ENCODE peak calls at places on chromosomes 13 and 19, in four cellular contexts. One of them, this sample, is unnamed. For H3K27me3, the result is how much of the 10 kb centered on the place peaks cover.

GRCh38 chr13:21674271-21675009 is 3.6 kb downstream of the FGF9 start:
- DNase-seq in CD4-positive, alpha-beta T cell: peak
- DNase-seq in naive thymus-derived CD4-positive, alpha-beta T cell: no peak
- DNase-seq in upper lobe of right lung: peak
- DNase-seq in this sample: peak

GRCh38 chr13:73261739-73262216 is 203.0 kb downstream of the KLF5 start:
- DNase-seq in CD4-positive, alpha-beta T cell: no peak
- DNase-seq in naive thymus-derived CD4-positive, alpha-beta T cell: no peak
- DNase-seq in upper lobe of right lung: no peak
- DNase-seq in this sample: no peak

GRCh38 chr13:27117947-27118346 is 53.7 kb downstream of the USP12 start:
- DNase-seq in CD4-positive, alpha-beta T cell: no peak
- DNase-seq in naive thymus-derived CD4-positive, alpha-beta T cell: no peak
- DNase-seq in upper lobe of right lung: no peak
- DNase-seq in this sample: no peak

GRCh38 chr13:85223883-85224656 is 575.1 kb downstream of the SLITRK6 start:
- DNase-seq in CD4-positive, alpha-beta T cell: no peak
- DNase-seq in naive thymus-derived CD4-positive, alpha-beta T cell: no peak
- DNase-seq in upper lobe of right lung: no peak
- DNase-seq in this sample: no peak

GRCh38 chr13:27973956-27974662 is 5.0 kb upstream of the CDX2 start:
- DNase-seq in CD4-positive, alpha-beta T cell: no peak
- DNase-seq in naive thymus-derived CD4-positive, alpha-beta T cell: no peak
- DNase-seq in upper lobe of right lung: no peak
- DNase-seq in this sample: no peak

GRCh38 chr13:109105899-109106298 is 476.5 kb downstream of the MYO16 start:
- DNase-seq in CD4-positive, alpha-beta T cell: no peak
- DNase-seq in naive thymus-derived CD4-positive, alpha-beta T cell: no peak
- DNase-seq in upper lobe of right lung: no peak
- DNase-seq in this sample: no peak

GRCh38 chr13:44259045-44260042 is 114.3 kb upstream of the SERP2 start:
- DNase-seq in CD4-positive, alpha-beta T cell: peak
- DNase-seq in naive thymus-derived CD4-positive, alpha-beta T cell: peak
- DNase-seq in upper lobe of right lung: peak
- DNase-seq in this sample: peak

GRCh38 chr19:3176715-3177501 is 1.7 kb upstream of the S1PR4 start:
- DNase-seq in CD4-positive, alpha-beta T cell: peak
- DNase-seq in naive thymus-derived CD4-positive, alpha-beta T cell: peak
- DNase-seq in upper lobe of right lung: peak
- DNase-seq in this sample: peak

GRCh38 chr19:10961763-10962536 is 1.1 kb downstream of the SMARCA4 start:
- DNase-seq in CD4-positive, alpha-beta T cell: no peak
- DNase-seq in naive thymus-derived CD4-positive, alpha-beta T cell: no peak
- DNase-seq in upper lobe of right lung: no peak
- DNase-seq in this sample: peak

GRCh38 chr19:34489175-34489574 is 7.6 kb downstream of the WTIP start:
- DNase-seq in CD4-positive, alpha-beta T cell: no peak
- DNase-seq in naive thymus-derived CD4-positive, alpha-beta T cell: no peak
- DNase-seq in upper lobe of right lung: peak
- DNase-seq in this sample: no peak

GRCh38 chr13:97978661-97979450 is 25.4 kb downstream of the IPO5 start:
- DNase-seq in CD4-positive, alpha-beta T cell: no peak
- DNase-seq in naive thymus-derived CD4-positive, alpha-beta T cell: no peak
- DNase-seq in upper lobe of right lung: no peak
- DNase-seq in this sample: no peak

GRCh38 chr13:45472171-45472705 is 7.5 kb downstream of the COG3 start:
- DNase-seq in CD4-positive, alpha-beta T cell: no peak
- DNase-seq in naive thymus-derived CD4-positive, alpha-beta T cell: no peak
- DNase-seq in upper lobe of right lung: no peak
- DNase-seq in this sample: no peak

GRCh38 chr13:23656637-23657036 is 86.4 kb downstream of the TNFRSF19 start:
- DNase-seq in CD4-positive, alpha-beta T cell: no peak
- DNase-seq in naive thymus-derived CD4-positive, alpha-beta T cell: no peak
- DNase-seq in upper lobe of right lung: no peak
- DNase-seq in this sample: no peak

GRCh38 chr13:64130170-64130569 is 2714.5 kb upstream of the PCDH20 start:
- DNase-seq in CD4-positive, alpha-beta T cell: no peak
- DNase-seq in naive thymus-derived CD4-positive, alpha-beta T cell: no peak
- DNase-seq in upper lobe of right lung: no peak
- DNase-seq in this sample: no peak

GRCh38 chr13:43058836-43059235 is 35.5 kb downstream of the DNAJC15 start:
- DNase-seq in CD4-positive, alpha-beta T cell: no peak
- DNase-seq in naive thymus-derived CD4-positive, alpha-beta T cell: no peak
- DNase-seq in upper lobe of right lung: no peak
- DNase-seq in this sample: no peak
- H3K27ac ChIP-seq in CD4-positive, alpha-beta T cell: no peak
- H3K27ac ChIP-seq in naive thymus-derived CD4-positive, alpha-beta T cell: no peak
- H3K27ac ChIP-seq in upper lobe of right lung: no peak
- H3K27ac ChIP-seq in this sample: no peak

DNA sequence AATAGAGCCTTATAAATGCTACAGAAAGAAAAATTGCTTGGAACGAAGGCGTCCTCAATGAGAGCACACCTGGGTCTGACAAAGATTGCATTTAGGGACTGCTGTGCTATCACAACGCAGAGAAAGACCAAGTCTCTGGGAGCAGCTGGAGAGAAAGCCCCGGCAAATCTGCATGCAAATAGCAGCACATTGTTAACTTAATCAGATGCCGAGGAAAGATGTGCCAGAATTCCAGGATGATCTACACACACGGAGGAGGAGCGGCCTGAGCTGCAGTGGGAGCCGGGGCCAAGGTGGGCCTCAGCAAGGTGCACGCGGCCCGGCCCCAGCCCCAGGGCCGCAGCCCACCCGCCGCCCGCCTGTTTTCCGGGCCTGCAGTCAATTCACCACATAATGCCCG is 1.4 kb downstream of the ZNF536 start:
- DNase-seq in CD4-positive, alpha-beta T cell: no peak
- DNase-seq in naive thymus-derived CD4-positive, alpha-beta T cell: no peak
- DNase-seq in upper lobe of right lung: no peak
- DNase-seq in this sample: no peak
- H3K27me3 ChIP-seq in CD4-positive, alpha-beta T cell: under half
- H3K27me3 ChIP-seq in naive thymus-derived CD4-positive, alpha-beta T cell: under half
- H3K27me3 ChIP-seq in upper lobe of right lung: under half
- H3K27me3 ChIP-seq in this sample: under half

DNA sequence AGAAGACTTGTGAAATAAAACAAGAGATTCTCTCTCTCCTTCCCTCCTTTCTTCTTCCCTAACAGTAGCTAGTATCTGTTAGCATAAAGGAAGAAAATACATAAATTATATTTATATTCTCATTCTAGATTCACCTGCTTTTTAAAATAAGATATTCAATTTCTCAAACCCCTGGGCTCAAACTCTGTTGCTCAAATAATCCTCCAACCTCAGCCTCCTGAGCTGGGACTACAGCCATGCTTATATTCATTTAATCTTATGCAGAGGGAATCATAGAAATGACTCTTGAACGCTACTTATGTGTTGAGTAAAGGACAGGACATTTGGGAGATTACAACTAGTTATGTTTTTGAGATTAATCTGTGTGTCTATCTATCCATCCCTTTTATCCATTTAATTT is 56.2 kb downstream of the GPC5 start:
- DNase-seq in CD4-positive, alpha-beta T cell: no peak
- DNase-seq in naive thymus-derived CD4-positive, alpha-beta T cell: no peak
- DNase-seq in upper lobe of right lung: no peak
- DNase-seq in this sample: no peak
- H3K27ac ChIP-seq in CD4-positive, alpha-beta T cell: no peak
- H3K27ac ChIP-seq in naive thymus-derived CD4-positive, alpha-beta T cell: no peak
- H3K27ac ChIP-seq in upper lobe of right lung: no peak
- H3K27ac ChIP-seq in this sample: no peak

DNA sequence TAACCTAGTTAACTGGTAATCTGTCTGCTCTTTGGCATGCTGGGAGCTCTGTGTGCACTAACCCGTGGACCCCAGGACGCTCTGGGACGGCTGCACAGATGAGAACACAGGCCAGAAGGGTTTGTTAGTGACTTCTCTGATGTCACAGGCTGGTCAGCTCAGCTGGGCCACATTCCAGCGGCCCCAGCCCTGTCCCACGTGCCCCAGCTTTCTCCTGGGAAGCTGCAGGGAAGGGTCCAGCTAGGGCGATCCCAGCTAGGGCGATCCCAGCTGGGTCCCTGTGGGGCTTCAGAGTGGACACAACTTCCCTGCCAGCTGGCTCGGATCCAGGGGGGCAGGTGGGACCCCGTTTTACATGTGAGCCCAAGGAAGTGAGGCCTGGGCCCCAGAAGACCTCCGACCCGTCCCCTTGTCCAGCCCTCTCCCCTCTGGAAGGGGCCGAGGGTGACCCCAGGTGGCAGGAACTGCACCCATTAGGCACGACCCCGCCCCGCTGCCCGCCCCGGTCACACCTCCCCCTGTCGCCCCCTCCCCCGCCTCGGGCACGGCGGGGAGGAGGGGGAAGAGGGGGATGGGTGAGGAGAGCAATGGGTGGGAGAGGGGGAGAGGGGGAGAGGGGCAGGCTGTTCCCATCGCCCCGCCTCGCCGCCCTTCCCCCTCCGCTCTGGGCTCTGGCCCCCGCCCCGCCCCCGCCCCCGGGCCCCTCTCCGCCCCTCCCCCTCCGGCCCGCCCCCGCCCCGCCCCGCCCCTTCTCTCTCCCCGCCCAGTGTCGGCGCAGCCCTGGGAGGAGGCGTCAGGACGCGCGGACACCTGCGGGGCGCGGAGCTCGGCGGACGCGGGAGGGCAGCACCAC is 75.2 kb upstream of the MCF2L start:
- DNase-seq in CD4-positive, alpha-beta T cell: peak
- DNase-seq in naive thymus-derived CD4-positive, alpha-beta T cell: peak
- DNase-seq in upper lobe of right lung: no peak
- DNase-seq in this sample: peak
- H3K27me3 ChIP-seq in CD4-positive, alpha-beta T cell: under half
- H3K27me3 ChIP-seq in naive thymus-derived CD4-positive, alpha-beta T cell: under half
- H3K27me3 ChIP-seq in upper lobe of right lung: under half
- H3K27me3 ChIP-seq in this sample: under half

GRCh38 chr19:6091771-6092291 is 18.5 kb downstream of the RFX2 start:
- DNase-seq in CD4-positive, alpha-beta T cell: no peak
- DNase-seq in naive thymus-derived CD4-positive, alpha-beta T cell: no peak
- DNase-seq in upper lobe of right lung: no peak
- DNase-seq in this sample: no peak

GRCh38 chr19:6090634-6091033 is 19.7 kb downstream of the RFX2 start:
- DNase-seq in CD4-positive, alpha-beta T cell: no peak
- DNase-seq in naive thymus-derived CD4-positive, alpha-beta T cell: no peak
- DNase-seq in upper lobe of right lung: no peak
- DNase-seq in this sample: no peak

GRCh38 chr19:6086081-6086858 is 24.0 kb downstream of the RFX2 start:
- DNase-seq in CD4-positive, alpha-beta T cell: no peak
- DNase-seq in naive thymus-derived CD4-positive, alpha-beta T cell: no peak
- DNase-seq in upper lobe of right lung: no peak
- DNase-seq in this sample: no peak

GRCh38 chr19:6087074-6087506 is 23.2 kb downstream of the RFX2 start:
- DNase-seq in CD4-positive, alpha-beta T cell: peak
- DNase-seq in naive thymus-derived CD4-positive, alpha-beta T cell: no peak
- DNase-seq in upper lobe of right lung: peak
- DNase-seq in this sample: no peak

DNA sequence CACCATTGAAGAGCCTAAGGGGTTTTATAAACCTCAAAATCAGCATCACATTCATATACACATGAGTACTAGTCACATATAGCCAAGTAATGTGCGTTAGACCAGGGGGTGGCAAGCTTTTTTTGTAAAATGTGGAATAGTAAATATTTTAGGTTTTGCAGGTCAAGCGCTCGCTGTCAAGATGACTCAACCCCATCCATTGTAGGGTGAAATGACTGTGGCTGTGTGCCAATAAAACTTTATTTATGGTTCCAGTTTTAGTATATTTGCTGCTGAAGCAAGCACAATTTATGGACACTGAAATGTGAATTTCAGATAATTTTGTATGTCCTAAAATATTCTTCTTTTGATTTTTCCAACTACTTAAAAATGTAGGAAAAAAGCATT is 21.6 kb downstream of the RFX2 start:
- DNase-seq in CD4-positive, alpha-beta T cell: no peak
- DNase-seq in naive thymus-derived CD4-positive, alpha-beta T cell: no peak
- DNase-seq in upper lobe of right lung: no peak
- DNase-seq in this sample: no peak
- H3K27ac ChIP-seq in CD4-positive, alpha-beta T cell: no peak
- H3K27ac ChIP-seq in naive thymus-derived CD4-positive, alpha-beta T cell: no peak
- H3K27ac ChIP-seq in upper lobe of right lung: peak
- H3K27ac ChIP-seq in this sample: no peak

GRCh38 chr19:55085923-55086715 is 10.4 kb downstream of the EPS8L1 start:
- DNase-seq in CD4-positive, alpha-beta T cell: no peak
- DNase-seq in naive thymus-derived CD4-positive, alpha-beta T cell: no peak
- DNase-seq in upper lobe of right lung: no peak
- DNase-seq in this sample: no peak
- H3K27me3 ChIP-seq in CD4-positive, alpha-beta T cell: half or more
- H3K27me3 ChIP-seq in naive thymus-derived CD4-positive, alpha-beta T cell: under half
- H3K27me3 ChIP-seq in upper lobe of right lung: under half
- H3K27me3 ChIP-seq in this sample: under half

DNA sequence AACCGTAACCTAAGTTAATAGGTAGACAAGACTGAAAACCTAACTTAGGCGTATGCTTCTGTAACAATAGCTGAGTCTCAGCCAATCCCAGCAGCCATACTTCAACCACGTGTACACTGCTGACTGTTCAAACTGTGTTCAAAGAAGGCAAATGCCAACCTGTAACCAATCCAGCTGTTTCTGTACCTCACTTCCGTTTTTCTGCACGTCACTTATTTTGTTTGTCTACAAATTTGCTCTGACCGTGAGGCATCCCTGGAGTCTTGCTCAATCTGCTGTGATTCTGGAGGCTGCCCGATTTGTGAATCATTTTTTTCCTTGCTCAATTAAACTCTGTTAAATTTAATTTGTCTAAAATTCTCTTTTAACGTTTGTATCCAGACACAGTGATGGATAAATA is 59.2 kb downstream of the EDNRB start:
- DNase-seq in CD4-positive, alpha-beta T cell: no peak
- DNase-seq in naive thymus-derived CD4-positive, alpha-beta T cell: no peak
- DNase-seq in upper lobe of right lung: no peak
- DNase-seq in this sample: no peak
- H3K27ac ChIP-seq in CD4-positive, alpha-beta T cell: no peak
- H3K27ac ChIP-seq in naive thymus-derived CD4-positive, alpha-beta T cell: no peak
- H3K27ac ChIP-seq in upper lobe of right lung: no peak
- H3K27ac ChIP-seq in this sample: no peak